ENCODE peak calls at places on chromosome 22, in nine cellular contexts. G is lower leg skin, L is suprapubic skin, J is heart left ventricle, R is H1, S is ovary, M is endothelial cell of umbilical vein, E is stomach, T is GM12891. A is an unnamed sample.

GRCh38 chr22:46175631-46176030 is 25.3 kb downstream of the PPARA start:
- DNase-seq in G (no peak), L (no peak), J (no peak), R (no peak), S (no peak), M (no peak), E (no peak), T (no peak), A (no peak)

GRCh38 chr22:21651521-21652009 is 9.5 kb downstream of the SDF2L1 start:
- DNase-seq in G (no peak), L (no peak), J (no peak), R (no peak), S (no peak), M (no peak), E (no peak), T (no peak), A (no peak)

GRCh38 chr22:23306926-23307325 is 126.6 kb downstream of the BCR start:
- DNase-seq in G (peak), L (peak), J (peak), R (no peak), S (peak), M (no peak), E (no peak), T (no peak), A (no peak)

GRCh38 chr22:43897751-43898261 is 6.0 kb upstream of the PNPLA5 start:
- DNase-seq in G (no peak), L (no peak), J (no peak), R (no peak), S (no peak), M (no peak), E (no peak), T (no peak), A (no peak)

GRCh38 chr22:19843857-19844422 is 10.7 kb downstream of the GNB1L start:
- DNase-seq in G (no peak), L (no peak), J (no peak), R (no peak), S (no peak), M (no peak), E (no peak), T (no peak), A (no peak)

GRCh38 chr22:45072322-45072903 is 62.6 kb upstream of the PHF21B start:
- DNase-seq in G (no peak), L (no peak), J (no peak), R (no peak), S (no peak), M (no peak), E (no peak), T (no peak), A (peak)

GRCh38 chr22:36536717-36537116 is 7.8 kb upstream of the EIF3D start:
- DNase-seq in G (no peak), L (no peak), J (no peak), R (no peak), S (no peak), M (no peak), E (no peak), T (no peak), A (no peak)

GRCh38 chr22:16721969-16722368 is 103.2 kb downstream of the XKR3 start:
- DNase-seq in G (no peak), L (no peak), J (no peak), R (no peak), S (no peak), M (no peak), E (no peak), T (no peak), A (no peak)

GRCh38 chr22:48369789-48370507 is 1457.7 kb downstream of the BRD1 start:
- DNase-seq in G (peak), L (peak), J (no peak), R (peak), S (no peak), M (no peak), E (peak), T (no peak), A (no peak)

GRCh38 chr22:27507935-27508504 is 293.5 kb downstream of the MN1 start:
- DNase-seq in G (no peak), L (no peak), J (no peak), R (no peak), S (no peak), M (no peak), E (no peak), T (no peak), A (no peak)

GRCh38 chr22:46651316-46651715 is 31.1 kb downstream of the GRAMD4 start:
- DNase-seq in G (no peak), L (no peak), J (no peak), R (no peak), S (no peak), M (no peak), E (no peak), T (no peak), A (no peak)

GRCh38 chr22:37020192-37020479 is 594 bp downstream of the MPST start:
- DNase-seq in G (peak), L (no peak), J (no peak), R (no peak), S (peak), M (peak), E (peak), T (no peak), A (peak)

GRCh38 chr22:21866821-21867527 is 471 bp downstream of the MAPK1 start:
- DNase-seq in G (peak), L (no peak), J (peak), R (no peak), S (peak), M (no peak), E (peak), T (no peak), A (no peak)

GRCh38 chr22:50250555-50251471 is at the start of gene HDAC10:
- DNase-seq in G (peak), L (no peak), J (peak), R (no peak), S (peak), M (peak), E (peak), T (peak), A (peak)

GRCh38 chr22:49391436-49391835 is 436.2 kb downstream of the BRD1 start:
- DNase-seq in G (peak), L (no peak), J (no peak), R (no peak), S (no peak), M (no peak), E (no peak), T (no peak), A (no peak)

GRCh38 chr22:19143967-19144400 is 467 bp downstream of the ESS2 start:
- DNase-seq in G (no peak), L (no peak), J (no peak), R (no peak), S (no peak), M (no peak), E (no peak), T (no peak), A (no peak)

GRCh38 chr22:23068832-23069385 is 1.4 kb upstream of the GNAZ start:
- DNase-seq in G (peak), L (no peak), J (no peak), R (no peak), S (peak), M (no peak), E (no peak), T (no peak), A (no peak)

GRCh38 chr22:48258841-48259240 is 1496.4 kb downstream of the TBC1D22A start:
- DNase-seq in G (peak), L (peak), J (no peak), R (no peak), S (no peak), M (no peak), E (no peak), T (no peak), A (no peak)

GRCh38 chr22:50129121-50129734 is 39.4 kb downstream of the MOV10L1 start:
- DNase-seq in G (no peak), L (peak), J (no peak), R (no peak), S (no peak), M (no peak), E (no peak), T (no peak), A (no peak)

GRCh38 chr22:20533095-20533878 is 25.9 kb downstream of the MED15 start:
- DNase-seq in G (no peak), L (no peak), J (peak), R (no peak), S (no peak), M (no peak), E (no peak), T (no peak), A (no peak)

GRCh38 chr22:26494506-26494905 is 10.8 kb downstream of the SRRD start:
- DNase-seq in G (peak), L (no peak), J (no peak), R (no peak), S (no peak), M (no peak), E (no peak), T (no peak), A (no peak)

GRCh38 chr22:19942071-19942885 is 660 bp upstream of the TXNRD2 start:
- DNase-seq in G (no peak), L (no peak), J (no peak), R (no peak), S (no peak), M (peak), E (no peak), T (no peak), A (no peak)

GRCh38 chr22:22109693-22110466 is 127.3 kb upstream of the TOP3B start:
- DNase-seq in G (no peak), L (no peak), J (no peak), R (no peak), S (no peak), M (no peak), E (no peak), T (no peak), A (no peak)

GRCh38 chr22:27163162-27164137 is 506.1 kb downstream of the MIAT start:
- DNase-seq in G (no peak), L (no peak), J (no peak), R (no peak), S (no peak), M (no peak), E (no peak), T (no peak), A (no peak)

GRCh38 chr22:17774206-17774927 is at the start of gene BID:
- DNase-seq in G (no peak), L (no peak), J (peak), R (no peak), S (peak), M (peak), E (peak), T (peak), A (no peak)

GRCh38 chr22:28181332-28181731 is 262.3 kb upstream of the PITPNB start:
- DNase-seq in G (no peak), L (no peak), J (no peak), R (no peak), S (no peak), M (peak), E (no peak), T (no peak), A (peak)

GRCh38 chr22:19872779-19873137 is 18.1 kb upstream of the GNB1L start:
- DNase-seq in G (no peak), L (peak), J (no peak), R (no peak), S (peak), M (no peak), E (peak), T (no peak), A (no peak)

GRCh38 chr22:39941661-39942060 is 18.5 kb upstream of the TMA7B start:
- DNase-seq in G (no peak), L (no peak), J (no peak), R (no peak), S (no peak), M (no peak), E (no peak), T (no peak), A (no peak)

GRCh38 chr22:22770280-22770871 is 117.2 kb upstream of the IGLL5 start:
- DNase-seq in G (peak), L (no peak), J (no peak), R (no peak), S (peak), M (peak), E (peak), T (no peak), A (peak)

GRCh38 chr22:35904752-35905151 is 123.9 kb downstream of the RBFOX2 start:
- DNase-seq in G (no peak), L (no peak), J (no peak), R (no peak), S (no peak), M (no peak), E (no peak), T (no peak), A (no peak)

GRCh38 chr22:22773979-22774738 is 113.5 kb upstream of the IGLL5 start:
- DNase-seq in G (peak), L (no peak), J (no peak), R (no peak), S (no peak), M (no peak), E (no peak), T (no peak), A (no peak)

GRCh38 chr22:36816338-36816634 is 549 bp downstream of the PVALB start:
- DNase-seq in G (no peak), L (no peak), J (no peak), R (no peak), S (no peak), M (no peak), E (no peak), T (no peak), A (no peak)

GRCh38 chr22:47377926-47378560 is 615.6 kb downstream of the TBC1D22A start:
- DNase-seq in G (no peak), L (no peak), J (peak), R (no peak), S (no peak), M (no peak), E (no peak), T (no peak), A (no peak)

DNA sequence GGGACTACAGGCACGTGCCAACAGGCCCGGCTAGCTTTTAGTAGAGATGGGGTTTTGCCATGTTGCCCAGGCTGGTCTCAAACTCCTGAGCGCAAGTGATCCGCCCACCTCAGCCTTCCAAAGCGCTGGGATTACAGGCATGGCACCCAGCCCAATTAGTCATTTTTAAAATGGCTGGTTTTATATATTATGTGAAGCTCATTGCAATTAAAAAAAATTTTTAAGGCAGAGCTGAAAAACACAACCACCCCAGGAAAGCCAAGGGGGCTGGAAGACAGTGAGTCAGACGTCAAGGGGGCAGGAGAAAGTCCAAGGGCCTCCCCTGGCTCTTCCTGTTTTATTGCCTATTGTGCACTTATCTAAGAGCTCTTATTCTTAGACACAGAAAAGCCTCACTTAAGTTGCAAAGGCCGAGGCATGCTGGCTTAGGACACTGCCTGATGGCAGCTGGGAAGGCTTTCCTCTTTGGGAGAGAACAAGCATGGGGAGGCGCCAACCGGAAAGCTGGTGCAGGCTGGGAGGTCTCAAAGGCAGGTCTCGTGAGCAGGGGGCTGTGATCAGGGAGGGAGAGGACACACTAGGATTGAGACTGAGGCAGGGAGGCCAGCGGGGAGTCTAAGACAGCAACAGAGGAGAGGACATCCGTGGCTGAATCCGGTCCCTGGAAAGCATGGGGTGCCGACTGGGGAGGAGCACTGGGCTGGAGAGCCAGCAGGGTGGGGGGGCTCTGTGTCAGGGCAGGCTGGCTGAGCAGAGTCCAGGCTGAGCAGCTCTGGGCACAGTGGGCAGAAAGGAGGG is 11.1 kb upstream of the OSM start:
- DNase-seq in G (no peak), L (no peak), J (no peak), R (no peak), S (no peak), M (peak), E (no peak), T (no peak), A (no peak)
- TF ChIP-seq POLR2A in G (no peak), L (no peak), J (no peak), R (no peak), S (no peak), M (no peak), E (no peak), T (no peak), A (no peak)

DNA sequence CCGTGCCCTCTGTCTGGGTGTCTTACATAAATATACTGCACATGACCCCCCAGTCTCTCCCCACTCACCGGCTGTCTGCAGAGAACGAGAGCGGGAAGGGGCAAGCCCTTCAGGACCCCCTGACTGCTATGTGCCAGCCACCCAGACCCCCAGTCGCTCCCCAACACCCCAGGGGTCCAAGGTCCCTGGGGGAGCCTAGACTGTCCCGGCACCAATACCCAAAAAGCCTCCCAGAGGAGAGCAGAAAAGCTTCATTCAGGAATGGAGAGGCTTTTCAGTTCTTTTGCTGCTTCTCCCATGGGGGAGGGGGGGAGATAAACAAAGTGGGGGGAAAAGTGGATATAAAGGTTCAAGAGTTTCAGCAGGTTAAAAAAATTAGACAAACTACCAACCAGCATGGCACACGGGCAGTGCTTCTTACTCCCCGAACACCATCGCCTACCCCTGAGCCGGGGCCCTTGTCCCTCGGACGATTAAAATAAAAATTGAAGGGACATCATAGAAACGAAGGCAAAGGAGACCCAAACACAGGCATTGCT is 1.4 kb downstream of the CSNK1E start:
- DNase-seq in G (no peak), L (no peak), J (no peak), R (no peak), S (no peak), M (no peak), E (no peak), T (no peak), A (no peak)
- TF ChIP-seq POLR2A in G (no peak), L (no peak), J (no peak), R (no peak), S (no peak), M (no peak), E (no peak), T (no peak), A (no peak)

GRCh38 chr22:30665786-30666185 is 1.9 kb downstream of the DUSP18 start:
- DNase-seq in G (no peak), L (no peak), J (no peak), R (no peak), S (no peak), M (no peak), E (no peak), T (no peak), A (no peak)

GRCh38 chr22:30668306-30668655 is 606 bp upstream of the DUSP18 start:
- DNase-seq in G (no peak), L (no peak), J (no peak), R (no peak), S (no peak), M (no peak), E (no peak), T (no peak), A (no peak)

GRCh38 chr22:30665266-30665665 is 2.4 kb downstream of the DUSP18 start:
- DNase-seq in G (no peak), L (no peak), J (no peak), R (no peak), S (no peak), M (no peak), E (no peak), T (no peak), A (no peak)

GRCh38 chr22:30667092-30667485 is 586 bp downstream of the DUSP18 start:
- DNase-seq in G (no peak), L (no peak), J (no peak), R (no peak), S (no peak), M (peak), E (no peak), T (no peak), A (no peak)

DNA sequence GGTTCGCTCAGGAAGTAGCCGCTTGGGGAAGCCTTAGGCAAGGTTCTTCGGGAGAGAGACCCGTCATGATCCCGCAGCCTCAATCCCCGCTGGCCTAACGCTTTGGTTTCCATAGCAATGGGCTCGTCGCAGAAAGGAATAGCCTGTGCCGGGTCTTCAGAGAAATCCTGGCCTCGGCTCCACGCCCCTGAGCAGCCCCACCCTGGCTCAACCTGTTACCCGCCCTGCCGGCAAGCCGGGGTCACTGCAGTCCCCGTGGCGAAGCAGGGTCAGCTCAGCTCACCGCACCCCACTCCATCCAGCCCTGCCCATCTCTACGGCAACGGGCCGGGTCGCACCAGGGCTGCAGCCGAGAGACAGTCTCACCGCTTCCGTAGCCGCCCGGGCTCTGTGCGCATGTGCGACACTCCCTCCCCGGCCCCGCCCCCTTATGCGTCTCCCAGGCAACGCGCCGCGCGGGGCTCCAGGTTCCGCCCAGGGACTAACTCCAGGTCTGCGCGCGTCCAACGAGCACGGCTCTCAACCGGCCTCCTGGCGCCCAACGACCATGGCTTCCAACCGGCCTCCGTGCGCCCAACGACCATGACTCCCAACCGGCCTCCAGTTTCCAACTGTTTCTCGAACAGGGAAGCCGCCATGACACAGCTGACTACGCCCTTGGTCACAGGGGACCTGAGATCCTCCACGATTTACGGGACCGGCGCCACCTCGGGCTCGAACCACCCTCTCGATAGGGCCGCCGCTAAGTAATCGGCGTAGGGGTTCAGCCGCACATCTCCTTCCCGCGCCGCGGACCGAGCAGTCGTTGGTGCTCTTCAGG is at the start of gene DUSP18:
- DNase-seq in G (peak), L (peak), J (peak), R (peak), S (peak), M (peak), E (peak), T (peak), A (peak)
- TF ChIP-seq POLR2A in G (no peak), L (no peak), J (no peak), R (no peak), S (peak), M (peak), E (no peak), T (no peak), A (peak)

DNA sequence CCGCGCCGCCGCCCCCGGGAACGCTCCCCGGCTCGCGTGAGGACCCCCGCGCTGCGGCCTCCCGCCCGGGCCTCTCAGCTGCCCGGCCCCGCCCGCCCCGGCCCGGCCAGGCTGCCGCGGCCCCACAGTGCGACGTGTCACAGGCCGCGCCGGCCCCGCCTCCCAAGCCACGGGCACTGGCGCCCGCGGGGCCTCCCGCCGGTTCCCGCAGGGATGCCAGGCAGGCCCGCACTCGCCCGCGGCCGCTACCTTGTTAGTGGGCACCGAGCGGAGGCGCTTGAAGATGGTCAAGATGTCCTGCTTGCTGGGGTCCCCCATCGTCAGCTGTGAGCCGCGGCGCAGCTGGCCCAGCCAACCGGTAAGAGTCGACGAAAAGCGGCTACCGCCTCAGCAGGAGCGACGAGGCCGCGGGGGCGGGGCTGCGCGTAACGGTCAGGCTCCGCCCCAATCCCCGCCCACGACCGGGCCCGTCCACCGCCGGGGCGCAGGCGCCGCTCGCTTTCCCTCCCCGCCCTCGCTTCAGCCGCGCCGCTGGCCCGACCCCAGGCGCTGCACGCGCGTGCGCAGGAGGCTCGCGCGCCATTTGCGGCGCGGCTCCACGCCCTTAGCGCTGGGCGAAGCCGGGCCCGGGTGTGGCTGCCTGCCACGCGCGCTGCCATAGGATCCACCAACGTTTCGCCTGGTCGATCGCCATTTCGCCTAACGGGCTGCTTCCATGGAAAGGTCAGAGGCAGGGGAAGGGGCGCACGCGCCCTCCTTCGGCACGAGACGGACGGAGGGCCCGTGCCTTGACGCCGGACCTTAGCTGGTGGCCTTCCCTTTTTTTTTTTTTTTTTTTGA is at the start of gene ARFGAP3:
- DNase-seq in G (peak), L (peak), J (peak), R (peak), S (peak), M (peak), E (peak), T (peak), A (peak)
- TF ChIP-seq POLR2A in G (no peak), L (peak), J (peak), R (no peak), S (peak), M (peak), E (no peak), T (peak), A (peak)

A was measured in prostate gland.